ENCODE peak calls at places on chromosomes 2 and 18, in ten cellular contexts. Z, R, S, G, L, I, W, F, T and U are unnamed samples.

GRCh38 chr2:229634574-229635185 is 79.7 kb downstream of the DNER start:
- DNase-seq in S (no peak), W (no peak), L (no peak), Z (no peak), T (peak; percentile 83), G (no peak), I (no peak), R (no peak), F (no peak), U (no peak)

GRCh38 chr2:170969030-170969429 is 40.0 kb downstream of the GORASP2 start:
- DNase-seq in G (no peak), L (no peak), R (no peak), F (no peak), Z (no peak), W (no peak), I (no peak), T (no peak), S (no peak), U (no peak)

GRCh38 chr2:163665817-163666216 is 70.0 kb downstream of the FIGN start:
- DNase-seq in G (no peak), F (no peak), T (no peak), S (no peak), R (no peak), I (no peak), W (peak; percentile 12), L (no peak), Z (no peak), U (no peak)

GRCh38 chr18:55650363-55650870 is 62.4 kb upstream of the TCF4 start:
- DNase-seq in L (no peak), T (no peak), R (no peak), I (no peak), F (no peak), W (no peak), G (no peak), Z (no peak), S (no peak), U (no peak)

GRCh38 chr2:128198666-128199065 is 107.7 kb downstream of the UGGT1 start:
- DNase-seq in Z (no peak), R (no peak), I (no peak), F (no peak), T (no peak), L (no peak), W (no peak), S (no peak), G (no peak), U (no peak)

GRCh38 chr18:50956116-50956515 is 11.7 kb upstream of the ELAC1 start:
- DNase-seq in T (no peak), S (no peak), W (no peak), G (no peak), L (no peak), F (no peak), I (no peak), Z (no peak), R (no peak), U (no peak)

GRCh38 chr2:83531211-83531610 is 927.9 kb downstream of the SUCLG1 start:
- DNase-seq in Z (no peak), G (no peak), T (no peak), L (no peak), W (no peak), R (no peak), F (no peak), I (no peak), S (no peak), U (no peak)

GRCh38 chr2:211503856-211504255 is 947.5 kb downstream of the CPS1 start:
- DNase-seq in W (no peak), Z (no peak), G (no peak), I (peak; percentile 18), T (no peak), S (no peak), L (no peak), R (no peak), F (no peak), U (no peak)

GRCh38 chr18:31880186-31880898 is 62.6 kb downstream of the TRAPPC8 start:
- DNase-seq in T (no peak), G (no peak), S (no peak), W (no peak), R (no peak), F (no peak), L (no peak), I (no peak), Z (no peak), U (no peak)

GRCh38 chr2:173119069-173119807 is 43.6 kb downstream of the MAP3K20 start:
- DNase-seq in S (no peak), G (no peak), Z (no peak), L (no peak), T (no peak), I (no peak), F (no peak), R (no peak), W (peak; percentile 10), U (no peak)